ENCODE peak calls at places on chromosome 14, in eight cellular contexts. I is NCI-H1092; L is stimulated activated CD4-positive, alpha-beta T cell treated with anti-CD3 and anti-CD28 coated beads, Interleukin-2, amount 100 ng/mL, for 48 hours; G is D341Med; U is T-helper 2 cell treated with Interferon-gamma antibody and Interleukin-4, amounts not matched to agents 5 μg/mL and 100 μg/mL, for 36 hours; B is CD8-positive, alpha-beta memory T cell; K is BE2C; D is Caki2. T is an unnamed sample.

GRCh38 chr14:104213301-104214034 is 75.1 kb downstream of the KIF26A start:
- DNase-seq in I (no peak), L (no peak), G (no peak), U (no peak), B (no peak), K (no peak), D (no peak), T (no peak)

GRCh38 chr14:35944847-35945246 is 118.7 kb downstream of the BRMS1L start:
- DNase-seq in I (no peak), L (no peak), G (peak; percentile 69), U (no peak), B (peak; percentile 4), K (peak; percentile 23), D (peak; percentile 10), T (peak; percentile 5)

GRCh38 chr14:69048456-69048855 is 69.4 kb upstream of the ACTN1 start:
- DNase-seq in I (no peak), L (no peak), G (no peak), U (no peak), B (peak; percentile 36), K (peak; percentile 59), D (peak; percentile 9), T (no peak)

GRCh38 chr14:88296343-88296742 is 26.7 kb downstream of the KCNK10 start:
- DNase-seq in I (no peak), L (no peak), G (no peak), U (no peak), B (no peak), K (no peak), D (no peak), T (no peak)

GRCh38 chr14:94625353-94625635 is 13.1 kb downstream of the SERPINA3 start:
- DNase-seq in I (no peak), L (no peak), G (no peak), U (no peak), B (no peak), K (no peak), D (no peak), T (no peak)

GRCh38 chr14:35368583-35368982 is 36.0 kb downstream of the NFKBIA start:
- DNase-seq in I (no peak), L (no peak), G (no peak), U (no peak), B (no peak), K (no peak), D (no peak), T (no peak)

GRCh38 chr14:24138396-24139271 is 2.6 kb downstream of the PSME1 start:
- DNase-seq in I (no peak), L (no peak), G (no peak), U (no peak), B (no peak), K (no peak), D (no peak), T (no peak)

GRCh38 chr14:100439781-100440180 is 116.6 kb downstream of the SLC25A47 start:
- DNase-seq in I (no peak), L (no peak), G (no peak), U (no peak), B (no peak), K (no peak), D (no peak), T (no peak)

GRCh38 chr14:76274324-76274723 is 101.6 kb upstream of the ESRRB start:
- DNase-seq in I (no peak), L (no peak), G (no peak), U (no peak), B (no peak), K (no peak), D (no peak), T (no peak)

GRCh38 chr14:81311816-81312215 is 88.3 kb downstream of the STON2 start:
- DNase-seq in I (no peak), L (no peak), G (no peak), U (no peak), B (no peak), K (no peak), D (no peak), T (no peak)

GRCh38 chr14:62897057-62897456 is 148.2 kb downstream of the KCNH5 start:
- DNase-seq in I (no peak), L (no peak), G (no peak), U (no peak), B (no peak), K (peak; percentile 18), D (no peak), T (no peak)

GRCh38 chr14:100297320-100298300 is 8.6 kb downstream of the SLC25A29 start:
- DNase-seq in I (no peak), L (no peak), G (no peak), U (no peak), B (no peak), K (no peak), D (no peak), T (no peak)

GRCh38 chr14:59438148-59438766 is 26.9 kb downstream of the GPR135 start:
- DNase-seq in I (no peak), L (no peak), G (no peak), U (no peak), B (no peak), K (no peak), D (peak; percentile 45), T (no peak)

GRCh38 chr14:52013984-52014600 is 24.7 kb downstream of the RTRAF start:
- DNase-seq in I (no peak), L (no peak), G (peak; percentile 56), U (no peak), B (no peak), K (peak; percentile 56), D (no peak), T (peak; percentile 14)

GRCh38 chr14:63470877-63471565 is 72.2 kb downstream of the PPP2R5E start:
- DNase-seq in I (no peak), L (no peak), G (no peak), U (no peak), B (no peak), K (no peak), D (peak; percentile 31), T (no peak)

GRCh38 chr14:90986510-90986909 is 73.9 kb downstream of the RPS6KA5 start:
- DNase-seq in I (no peak), L (no peak), G (no peak), U (no peak), B (no peak), K (no peak), D (no peak), T (no peak)

T was measured in nephron progenitor cell.